ENCODE peak calls at places on chromosomes 12 and 14, in eight cellular contexts. One of them, this sample, is unnamed.

GRCh38 chr14:105010891-105011291 is 10.0 kb downstream of the CDCA4 start:
- DNase-seq in foreskin fibroblast: no peak
- DNase-seq in HEK293T: no peak
- DNase-seq in C1 segment of cervical spinal cord: no peak
- DNase-seq in activated CD8-positive, alpha-beta memory T cell treated with anti-CD3 and anti-CD28 coated beads for 4 hours: no peak
- DNase-seq in Right ventricle myocardium superior: no peak
- DNase-seq in astrocyte of the spinal cord: no peak
- DNase-seq in NCI-H524: no peak
- DNase-seq in this sample: no peak

GRCh38 chr12:121578230-121579189 is 2.3 kb downstream of the KDM2B start:
- DNase-seq in foreskin fibroblast: no peak
- DNase-seq in HEK293T: no peak
- DNase-seq in C1 segment of cervical spinal cord: no peak
- DNase-seq in activated CD8-positive, alpha-beta memory T cell treated with anti-CD3 and anti-CD28 coated beads for 4 hours: no peak
- DNase-seq in Right ventricle myocardium superior: peak
- DNase-seq in astrocyte of the spinal cord: no peak
- DNase-seq in NCI-H524: no peak
- DNase-seq in this sample: no peak

GRCh38 chr14:69715725-69716482 is 51.0 kb upstream of the SRSF5 start:
- DNase-seq in foreskin fibroblast: peak
- DNase-seq in HEK293T: no peak
- DNase-seq in C1 segment of cervical spinal cord: no peak
- DNase-seq in activated CD8-positive, alpha-beta memory T cell treated with anti-CD3 and anti-CD28 coated beads for 4 hours: no peak
- DNase-seq in Right ventricle myocardium superior: peak
- DNase-seq in astrocyte of the spinal cord: peak
- DNase-seq in NCI-H524: peak
- DNase-seq in this sample: peak

GRCh38 chr12:27319394-27319793 is 13.2 kb upstream of the BMAL2 start:
- DNase-seq in foreskin fibroblast: no peak
- DNase-seq in HEK293T: no peak
- DNase-seq in C1 segment of cervical spinal cord: no peak
- DNase-seq in activated CD8-positive, alpha-beta memory T cell treated with anti-CD3 and anti-CD28 coated beads for 4 hours: no peak
- DNase-seq in Right ventricle myocardium superior: no peak
- DNase-seq in astrocyte of the spinal cord: peak
- DNase-seq in NCI-H524: no peak
- DNase-seq in this sample: no peak

GRCh38 chr14:64410084-64410774 is 22.1 kb downstream of the MTHFD1 start:
- DNase-seq in foreskin fibroblast: peak
- DNase-seq in HEK293T: no peak
- DNase-seq in C1 segment of cervical spinal cord: no peak
- DNase-seq in activated CD8-positive, alpha-beta memory T cell treated with anti-CD3 and anti-CD28 coated beads for 4 hours: no peak
- DNase-seq in Right ventricle myocardium superior: no peak
- DNase-seq in astrocyte of the spinal cord: no peak
- DNase-seq in NCI-H524: no peak
- DNase-seq in this sample: no peak

GRCh38 chr14:100022772-100023451 is 42.3 kb upstream of the EVL start:
- DNase-seq in foreskin fibroblast: peak
- DNase-seq in HEK293T: peak
- DNase-seq in C1 segment of cervical spinal cord: no peak
- DNase-seq in activated CD8-positive, alpha-beta memory T cell treated with anti-CD3 and anti-CD28 coated beads for 4 hours: no peak
- DNase-seq in Right ventricle myocardium superior: peak
- DNase-seq in astrocyte of the spinal cord: peak
- DNase-seq in NCI-H524: no peak
- DNase-seq in this sample: no peak

GRCh38 chr14:52267501-52268190 is at the start of gene PTGDR:
- DNase-seq in foreskin fibroblast: no peak
- DNase-seq in HEK293T: no peak
- DNase-seq in C1 segment of cervical spinal cord: no peak
- DNase-seq in activated CD8-positive, alpha-beta memory T cell treated with anti-CD3 and anti-CD28 coated beads for 4 hours: peak
- DNase-seq in Right ventricle myocardium superior: peak
- DNase-seq in astrocyte of the spinal cord: peak
- DNase-seq in NCI-H524: no peak
- DNase-seq in this sample: no peak

GRCh38 chr14:28767851-28768548 is 1.4 kb downstream of the FOXG1 start:
- DNase-seq in foreskin fibroblast: no peak
- DNase-seq in HEK293T: peak
- DNase-seq in C1 segment of cervical spinal cord: no peak
- DNase-seq in activated CD8-positive, alpha-beta memory T cell treated with anti-CD3 and anti-CD28 coated beads for 4 hours: no peak
- DNase-seq in Right ventricle myocardium superior: no peak
- DNase-seq in astrocyte of the spinal cord: no peak
- DNase-seq in NCI-H524: peak
- DNase-seq in this sample: no peak

GRCh38 chr12:109387425-109388166 is 39.9 kb downstream of the MYO1H start:
- DNase-seq in foreskin fibroblast: peak
- DNase-seq in HEK293T: peak
- DNase-seq in C1 segment of cervical spinal cord: no peak
- DNase-seq in activated CD8-positive, alpha-beta memory T cell treated with anti-CD3 and anti-CD28 coated beads for 4 hours: no peak
- DNase-seq in Right ventricle myocardium superior: no peak
- DNase-seq in astrocyte of the spinal cord: peak
- DNase-seq in NCI-H524: peak
- DNase-seq in this sample: no peak

GRCh38 chr12:16349132-16349463 is 1.7 kb downstream of the MGST1 start:
- DNase-seq in foreskin fibroblast: peak
- DNase-seq in HEK293T: no peak
- DNase-seq in C1 segment of cervical spinal cord: no peak
- DNase-seq in activated CD8-positive, alpha-beta memory T cell treated with anti-CD3 and anti-CD28 coated beads for 4 hours: no peak
- DNase-seq in Right ventricle myocardium superior: peak
- DNase-seq in astrocyte of the spinal cord: peak
- DNase-seq in NCI-H524: no peak
- DNase-seq in this sample: peak

GRCh38 chr12:30134229-30134628 is 350.5 kb upstream of the TMTC1 start:
- DNase-seq in foreskin fibroblast: no peak
- DNase-seq in HEK293T: peak
- DNase-seq in C1 segment of cervical spinal cord: no peak
- DNase-seq in activated CD8-positive, alpha-beta memory T cell treated with anti-CD3 and anti-CD28 coated beads for 4 hours: no peak
- DNase-seq in Right ventricle myocardium superior: no peak
- DNase-seq in astrocyte of the spinal cord: no peak
- DNase-seq in NCI-H524: no peak
- DNase-seq in this sample: no peak